ENCODE peak calls at places on chromosomes 3 and 15, in five cellular contexts. Q is ovary, W is adrenal gland, N is vagina, E is uterus. G is an unnamed sample.

GRCh38 chr15:70200511-70200991 is 102.8 kb upstream of the TLE3 start:
- DNase-seq in E (no peak), W (no peak), N (no peak), Q (no peak), G (no peak)

GRCh38 chr3:150741497-150742140 is 21.4 kb downstream of the SIAH2 start:
- DNase-seq in W (no peak), E (no peak), Q (no peak), N (no peak), G (no peak)

GRCh38 chr3:4601926-4602325 is 108.8 kb downstream of the ITPR1 start:
- DNase-seq in Q (no peak), W (no peak), E (no peak), N (no peak), G (no peak)

GRCh38 chr3:193873802-193874201 is 262.1 kb upstream of the HES1 start:
- DNase-seq in N (no peak), Q (no peak), W (peak), E (no peak), G (no peak)

GRCh38 chr15:51403946-51404695 is 62.7 kb downstream of the GLDN start:
- DNase-seq in Q (no peak), E (no peak), W (no peak), N (peak), G (no peak)

GRCh38 chr3:177263615-177264365 is 66.5 kb upstream of the TBL1XR1 start:
- DNase-seq in N (no peak), Q (no peak), W (no peak), E (no peak), G (no peak)

GRCh38 chr3:31466016-31466415 is 66.7 kb upstream of the STT3B start:
- DNase-seq in W (no peak), E (no peak), Q (no peak), N (no peak), G (no peak)

GRCh38 chr3:55246016-55246415 is 241.1 kb downstream of the WNT5A start:
- DNase-seq in E (no peak), N (no peak), W (no peak), Q (no peak), G (no peak)

GRCh38 chr3:14487821-14488220 is 52.3 kb downstream of the GRIP2 start:
- DNase-seq in N (no peak), Q (no peak), E (no peak), W (no peak), G (no peak)

GRCh38 chr15:90019611-90020010 is 18.5 kb downstream of the ZNF710 start:
- DNase-seq in N (peak), Q (peak), E (no peak), W (no peak), G (peak)

GRCh38 chr15:42725331-42725903 is 11.5 kb downstream of the CDAN1 start:
- DNase-seq in N (no peak), E (no peak), Q (no peak), W (no peak), G (no peak)

DNA sequence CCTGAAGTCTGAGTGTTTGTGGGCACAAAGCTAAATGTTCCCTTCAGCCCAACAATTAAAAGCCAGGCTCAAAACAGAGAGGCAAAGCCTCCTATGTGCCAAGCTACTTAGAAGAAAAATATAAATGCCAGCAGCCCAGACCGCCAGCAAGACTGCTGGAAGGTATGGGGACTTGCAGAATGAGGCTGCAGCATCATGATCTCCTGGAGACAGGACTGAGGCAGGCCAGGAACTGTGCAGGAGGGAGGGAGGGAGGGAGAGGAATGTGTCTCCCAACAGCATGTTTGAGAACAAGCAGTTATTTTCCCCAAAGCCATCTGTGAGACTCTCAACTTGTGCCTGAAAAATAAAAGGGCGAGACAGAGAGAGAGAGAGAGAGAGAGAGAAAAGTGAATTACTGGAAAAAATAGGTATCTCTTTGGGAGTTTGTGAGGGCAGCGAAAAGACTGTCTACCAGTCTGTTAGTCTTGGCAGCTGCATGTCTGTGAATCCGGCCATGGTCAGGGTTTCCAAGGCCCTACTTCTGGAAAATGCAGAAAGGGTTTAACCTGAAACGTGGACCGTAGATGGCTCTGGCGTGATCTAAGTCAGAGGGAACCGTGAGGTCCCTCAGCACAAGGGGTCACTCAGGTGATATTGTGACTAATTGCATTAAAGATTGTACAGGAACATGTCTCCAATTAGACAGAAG is 139.7 kb upstream of the COL8A1 start:
- DNase-seq in N (no peak), Q (no peak), W (no peak), E (no peak), G (no peak)
- TF ChIP-seq CTCF in N (no peak), Q (no peak), W (no peak), E (no peak), G (no peak)

DNA sequence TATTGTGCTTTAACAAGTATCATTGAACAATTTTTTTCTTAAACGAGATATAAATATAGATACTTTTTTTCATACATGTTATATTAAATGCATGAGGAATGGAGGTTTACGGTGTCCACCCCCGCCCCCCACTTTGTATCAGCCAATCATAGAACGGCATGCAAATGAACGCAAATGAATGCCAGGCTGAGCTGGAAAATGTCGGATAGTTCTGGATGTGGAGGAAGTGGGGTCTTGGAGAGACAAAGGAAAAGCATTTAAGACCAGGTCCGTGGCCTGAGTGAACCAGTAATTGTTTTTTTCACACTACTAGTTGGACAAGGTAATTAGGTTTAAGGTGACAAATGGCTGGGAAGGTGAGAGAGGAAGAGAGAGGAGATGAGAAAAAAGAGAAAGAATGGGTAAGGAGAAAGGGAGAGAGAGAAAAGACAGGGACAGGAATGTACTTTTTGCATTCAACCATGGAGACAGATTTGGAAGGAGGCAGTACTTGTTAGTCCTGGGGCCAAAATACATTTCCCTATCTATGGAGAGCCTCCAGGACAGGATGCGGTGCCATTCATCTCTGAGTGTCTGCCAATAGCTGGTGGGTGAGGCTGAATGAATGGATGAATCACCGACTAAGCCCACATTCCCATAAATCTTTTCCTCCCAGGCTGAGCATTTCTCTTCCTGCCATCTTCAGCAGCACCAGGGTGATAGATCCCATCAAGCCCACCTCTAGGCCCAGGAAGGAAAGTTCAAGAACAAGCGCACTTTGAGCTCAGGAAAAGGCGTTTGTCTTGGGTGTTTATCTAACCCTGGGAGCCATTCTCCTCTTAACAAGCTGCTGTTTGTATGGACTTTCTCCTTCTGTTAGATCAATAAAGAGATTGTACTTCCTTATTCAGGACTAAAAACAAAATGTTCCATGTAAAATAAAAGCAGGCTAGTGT is 1.4 kb upstream of the RAD18 start:
- DNase-seq in Q (no peak), N (no peak), W (no peak), E (no peak), G (no peak)
- H3K4me3 ChIP-seq in Q (no peak), N (no peak), W (no peak), E (no peak), G (no peak)

DNA sequence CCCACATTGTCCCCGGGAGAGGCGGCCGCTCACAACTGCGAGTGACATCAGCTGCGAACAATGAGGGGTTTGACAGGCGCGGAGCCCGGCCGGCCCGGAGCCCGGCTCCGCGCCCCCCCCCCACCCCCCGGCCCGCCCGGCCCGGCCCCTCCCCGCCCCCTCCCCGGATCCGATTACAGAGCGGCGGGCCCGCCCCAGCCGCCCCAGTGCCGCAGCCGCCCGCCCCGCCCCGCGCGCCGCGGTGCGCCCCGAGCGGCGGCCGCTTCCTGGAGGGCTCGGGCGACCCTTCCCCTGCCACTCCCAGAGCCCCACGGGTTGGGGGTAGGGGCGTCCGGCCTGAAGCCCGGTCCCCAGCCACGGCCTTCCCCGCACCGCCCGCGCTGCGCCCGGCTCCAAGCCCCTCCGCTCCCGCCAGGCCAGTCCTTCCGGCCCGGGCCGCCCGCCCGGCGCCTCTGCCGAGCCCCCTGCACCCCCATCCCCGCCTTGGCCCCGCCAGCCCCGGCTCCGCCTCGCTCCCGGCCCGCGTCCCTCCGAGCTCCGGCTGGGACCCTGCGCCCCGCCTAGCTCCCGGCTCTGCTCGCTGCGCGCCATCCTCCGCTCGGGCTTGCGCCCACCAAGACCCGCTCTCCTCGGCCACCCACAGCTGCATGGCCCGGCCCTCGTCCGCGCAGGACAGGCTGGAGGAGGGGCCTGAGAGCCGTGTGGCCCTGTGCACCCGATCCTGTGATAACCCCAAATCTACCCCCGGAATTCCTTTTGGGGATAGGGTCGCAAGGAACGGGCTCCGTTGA is at the start of gene PCBP4:
- DNase-seq in Q (peak), W (peak), N (no peak), E (peak), G (peak)
- TF ChIP-seq POLR2A in Q (peak), W (peak), N (no peak), E (peak), G (peak)

DNA sequence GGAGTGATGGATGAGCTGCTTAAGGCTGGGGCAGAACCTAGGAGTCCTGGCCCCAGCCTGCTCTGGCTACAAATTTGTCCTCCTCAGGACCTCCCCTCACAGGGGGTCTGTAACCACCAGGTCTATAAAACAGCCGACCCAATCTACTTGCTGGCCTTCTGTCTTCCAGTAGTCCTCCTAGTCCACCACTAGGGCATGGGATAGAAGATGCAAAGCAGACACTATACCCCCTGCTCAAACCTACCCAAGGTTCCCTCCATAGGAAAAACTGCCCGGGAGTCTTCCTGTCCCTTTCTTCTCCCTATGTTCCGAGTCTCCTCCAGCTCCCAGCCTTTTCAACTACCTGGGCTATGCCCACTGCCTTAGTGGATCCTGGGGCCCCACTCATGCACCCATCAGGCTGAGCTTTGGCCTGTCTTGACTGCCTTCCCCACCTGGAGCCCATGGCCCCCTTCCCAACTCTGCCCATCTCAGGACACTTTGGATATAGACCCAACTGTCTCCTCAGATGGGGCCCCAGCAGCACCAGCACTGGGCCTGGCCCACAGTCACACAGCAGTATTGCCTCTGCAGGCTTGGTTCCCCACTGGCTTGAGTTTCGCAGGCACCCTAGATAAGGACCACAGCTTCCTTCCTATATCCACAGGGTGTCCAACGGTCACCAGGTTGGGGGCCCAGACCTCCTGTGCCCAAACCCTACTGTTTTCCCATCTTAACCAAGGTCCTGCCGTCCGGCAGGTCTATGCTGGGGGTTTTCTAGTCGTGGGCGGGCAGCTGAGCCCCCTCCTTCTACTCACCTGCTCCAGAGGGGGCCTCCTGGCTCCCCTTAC is 1.1 kb downstream of the HYAL3 start:
- DNase-seq in N (no peak), E (peak), W (peak), Q (peak), G (no peak)
- TF ChIP-seq CTCF in N (no peak), E (no peak), W (no peak), Q (no peak), G (no peak)

GRCh38 chr3:113247051-113247450 is 35.7 kb downstream of the BOC start:
- DNase-seq in E (no peak), N (no peak), W (no peak), Q (no peak), G (no peak)

GRCh38 chr3:113243846-113244245 is 32.5 kb downstream of the BOC start:
- DNase-seq in N (peak), Q (no peak), E (no peak), W (no peak), G (no peak)

GRCh38 chr3:113243071-113243470 is 31.7 kb downstream of the BOC start:
- DNase-seq in W (no peak), Q (no peak), N (no peak), E (no peak), G (no peak)

GRCh38 chr3:113247664-113248458 is 36.5 kb downstream of the BOC start:
- DNase-seq in W (no peak), E (peak), N (peak), Q (no peak), G (no peak)

GRCh38 chr3:113245775-113246174 is 34.4 kb downstream of the BOC start:
- DNase-seq in W (no peak), Q (no peak), E (no peak), N (peak), G (no peak)
- H3K4me3 ChIP-seq in W (no peak), Q (no peak), E (no peak), N (no peak), G (no peak)

GRCh38 chr3:186826978-186827857 is 15.3 kb upstream of the ADIPOQ start:
- DNase-seq in W (peak), E (peak), N (no peak), Q (peak), G (peak)
- TF ChIP-seq POLR2A in W (peak), E (peak), N (no peak), Q (no peak), G (peak)

DNA sequence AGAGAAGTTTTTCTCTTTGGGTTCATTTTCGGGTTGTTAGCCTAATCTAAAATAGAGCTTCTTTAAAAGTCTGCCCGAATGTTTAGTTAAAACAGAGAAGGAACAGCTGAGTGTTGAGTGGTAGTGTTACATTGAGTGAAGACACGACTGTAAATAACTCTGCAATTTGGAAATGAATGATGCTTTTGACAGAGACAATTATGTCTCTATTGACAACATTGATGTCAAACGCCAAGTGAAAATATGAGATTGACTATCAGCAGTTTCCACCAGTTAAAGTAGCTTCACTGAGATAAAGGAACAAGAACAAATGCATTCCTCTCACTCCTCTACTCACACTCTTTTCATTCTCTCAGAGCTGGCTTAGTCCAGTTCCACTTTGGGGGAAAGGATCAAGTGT is 399.0 kb upstream of the DPH6 start:
- DNase-seq in Q (no peak), E (no peak), W (no peak), N (no peak), G (no peak)
- TF ChIP-seq CTCF in Q (no peak), E (no peak), W (no peak), N (no peak), G (no peak)

G was measured in body of pancreas.